ENCODE peak calls at places on chromosomes 5 and 9, in seven cellular contexts. J, R, P, V, N, Q and G are unnamed samples.

GRCh38 chr5:148125641-148126040 is 42.7 kb upstream of the SPINK14 start:
- DNase-seq in N (no peak), R (no peak), J (no peak), P (no peak), Q (no peak), V (no peak), G (no peak)

GRCh38 chr9:79807966-79808365 is 236.2 kb downstream of the TLE4 start:
- DNase-seq in J (no peak), P (no peak), V (no peak), R (no peak), Q (no peak), N (no peak), G (no peak)

GRCh38 chr5:163357636-163358035 is 79.8 kb upstream of the CCNG1 start:
- DNase-seq in R (no peak), N (no peak), P (no peak), J (no peak), V (no peak), Q (no peak), G (no peak)

GRCh38 chr5:143428155-143428554 is 24.7 kb upstream of the NR3C1 start:
- DNase-seq in Q (no peak), V (no peak), P (no peak), J (no peak), R (no peak), N (no peak), G (no peak)

GRCh38 chr5:40332945-40333344 is 346.8 kb upstream of the PTGER4 start:
- DNase-seq in Q (no peak), J (no peak), V (no peak), P (no peak), R (no peak), N (no peak), G (no peak)

GRCh38 chr9:70603020-70603411 is 188.6 kb upstream of the KLF9 start:
- DNase-seq in Q (no peak), R (no peak), N (no peak), J (no peak), P (no peak), V (no peak), G (no peak)

GRCh38 chr9:21028476-21028875 is 3.0 kb downstream of the HACD4 start:
- DNase-seq in Q (no peak), R (no peak), V (no peak), N (no peak), P (no peak), J (no peak), G (no peak)

GRCh38 chr9:131649646-131650045 is 90.2 kb downstream of the RAPGEF1 start:
- DNase-seq in N (no peak), J (no peak), V (no peak), R (no peak), P (no peak), Q (no peak), G (no peak)

GRCh38 chr5:68377733-68378132 is 162.2 kb downstream of the PIK3R1 start:
- DNase-seq in J (no peak), P (no peak), N (no peak), Q (no peak), R (no peak), V (no peak), G (no peak)

GRCh38 chr5:139415221-139415861 is 11.5 kb upstream of the SPATA24 start:
- DNase-seq in V (no peak), J (peak; percentile 49), N (no peak), Q (no peak), P (no peak), R (peak; percentile 80), G (no peak)

GRCh38 chr9:109192732-109193361 is 25.8 kb upstream of the FRRS1L start:
- DNase-seq in R (no peak), P (peak; percentile 83), Q (no peak), V (no peak), J (no peak), N (no peak), G (no peak)

GRCh38 chr5:172059661-172060100 is 53.2 kb upstream of the FBXW11 start:
- DNase-seq in J (no peak), Q (no peak), P (no peak), R (no peak), N (no peak), V (no peak), G (no peak)

GRCh38 chr9:127974769-127975261 is 6.0 kb downstream of the EEIG1 start:
- DNase-seq in J (no peak), V (no peak), Q (no peak), N (no peak), P (peak; percentile 40), R (peak; percentile 46), G (no peak)

GRCh38 chr9:121783523-121784507 is 132.4 kb downstream of the DAB2IP start:
- DNase-seq in V (no peak), Q (no peak), N (no peak), P (no peak), R (peak; percentile 23), J (no peak), G (no peak)

GRCh38 chr5:42423285-42424152 is at the start of gene GHR:
- DNase-seq in N (no peak), P (peak; percentile 85), Q (peak; percentile 84), J (peak; percentile 87), V (peak; percentile 25), R (peak; percentile 87), G (peak; percentile 72)

GRCh38 chr5:44949687-44950086 is 140.9 kb downstream of the MRPS30 start:
- DNase-seq in N (no peak), V (no peak), P (no peak), Q (no peak), J (no peak), R (no peak), G (no peak)

GRCh38 chr5:44951371-44951770 is 142.6 kb downstream of the MRPS30 start:
- DNase-seq in P (no peak), R (no peak), Q (no peak), V (no peak), J (no peak), N (no peak), G (no peak)

GRCh38 chr5:44943637-44944036 is 134.9 kb downstream of the MRPS30 start:
- DNase-seq in N (no peak), J (no peak), R (no peak), Q (no peak), V (no peak), P (no peak), G (no peak)

GRCh38 chr5:44942524-44943001 is 133.8 kb downstream of the MRPS30 start:
- DNase-seq in R (no peak), J (no peak), P (no peak), N (no peak), Q (no peak), V (no peak), G (no peak)

DNA sequence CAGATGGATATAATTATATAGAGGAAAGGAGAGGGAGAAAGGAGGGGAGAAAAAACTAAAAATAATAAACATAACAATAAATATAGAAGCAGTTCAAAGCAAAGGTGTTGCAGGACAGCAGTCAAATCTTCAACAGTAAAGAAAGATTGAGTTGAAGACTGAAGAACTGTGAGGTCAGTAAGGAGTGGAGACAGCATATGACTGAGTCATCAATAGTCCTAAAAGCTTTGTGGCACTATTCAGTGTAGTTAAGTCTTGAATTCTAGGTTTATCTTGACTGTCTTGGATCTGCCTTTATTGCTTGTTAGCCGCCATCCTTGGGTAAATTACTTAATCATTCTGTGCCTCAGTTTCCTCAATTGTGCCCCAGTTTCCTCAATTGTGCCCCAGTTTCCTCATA is 137.0 kb downstream of the MRPS30 start:
- DNase-seq in N (no peak), V (no peak), J (no peak), Q (no peak), R (no peak), P (no peak), G (no peak)
- H3K9me3 ChIP-seq in N (no peaks in the 10 kb centered on the region), V (no peaks in the 10 kb centered on the region), J (no peaks in the 10 kb centered on the region), Q (no peaks in the 10 kb centered on the region), R (no peaks in the 10 kb centered on the region), P (no peaks in the 10 kb centered on the region), G (no peaks in the 10 kb centered on the region)

GRCh38 chr5:15097552-15097951 is 226.0 kb upstream of the ANKH start:
- DNase-seq in V (no peak), P (no peak), J (no peak), N (no peak), R (no peak), Q (no peak), G (no peak)

GRCh38 chr5:15106530-15107283 is 235.1 kb upstream of the ANKH start:
- DNase-seq in Q (no peak), N (no peak), P (no peak), R (no peak), V (no peak), J (no peak), G (no peak)

GRCh38 chr5:15105799-15106393 is 234.3 kb upstream of the ANKH start:
- DNase-seq in P (peak; percentile 44), R (no peak), J (no peak), N (no peak), Q (no peak), V (peak; percentile 0), G (no peak)

GRCh38 chr5:15103864-15104263 is 232.3 kb upstream of the ANKH start:
- DNase-seq in R (no peak), N (no peak), Q (no peak), V (no peak), J (no peak), P (no peak), G (no peak)

DNA sequence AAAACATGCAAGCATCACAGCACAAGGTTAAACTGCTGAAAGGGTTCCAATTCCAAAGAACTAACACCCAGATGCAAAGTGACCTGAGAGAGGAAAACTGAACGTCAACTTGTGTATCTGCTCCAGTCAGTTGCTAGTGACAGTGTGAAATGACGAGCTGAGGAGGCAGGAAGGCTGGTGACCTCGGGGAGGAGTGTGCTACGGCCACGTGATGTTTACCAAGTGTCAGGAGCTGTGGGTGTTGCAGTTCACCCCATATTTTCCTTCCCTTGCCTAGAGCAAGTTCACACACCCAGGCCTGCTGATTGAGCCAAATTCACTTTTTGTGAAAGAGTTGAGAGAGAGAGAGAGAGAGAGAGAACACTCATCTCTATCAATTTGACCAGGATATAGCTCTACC is 231.6 kb upstream of the ANKH start:
- DNase-seq in R (no peak), Q (no peak), J (no peak), P (no peak), V (no peak), N (no peak), G (no peak)
- H3K27ac ChIP-seq in R (no peak overlapping the region), Q (no peak overlapping the region), J (no peak overlapping the region), P (no peak overlapping the region), V (no peak overlapping the region), N (no peak overlapping the region), G (no peak overlapping the region)

GRCh38 chr9:89353989-89354388 is 35.7 kb downstream of the SECISBP2 start:
- DNase-seq in Q (no peak), J (no peak), N (no peak), R (no peak), P (no peak), V (no peak), G (no peak)

GRCh38 chr9:89354471-89354870 is 36.2 kb downstream of the SECISBP2 start:
- DNase-seq in R (no peak), J (no peak), P (no peak), Q (no peak), N (no peak), V (no peak), G (no peak)

GRCh38 chr9:89351584-89351983 is 33.3 kb downstream of the SECISBP2 start:
- DNase-seq in N (no peak), Q (no peak), J (peak; percentile 68), V (no peak), R (no peak), P (no peak), G (no peak)

GRCh38 chr9:89352451-89352850 is 34.2 kb downstream of the SECISBP2 start:
- DNase-seq in J (no peak), P (no peak), N (no peak), Q (no peak), R (no peak), V (no peak), G (no peak)

GRCh38 chr9:89352874-89353649 is 34.8 kb downstream of the SECISBP2 start:
- DNase-seq in N (no peak), R (no peak), V (no peak), Q (no peak), J (no peak), P (no peak), G (no peak)
- H3K9me3 ChIP-seq in N (no peaks in the 10 kb centered on the region), R (no peaks in the 10 kb centered on the region), V (no peaks in the 10 kb centered on the region), Q (no peaks in the 10 kb centered on the region), J (no peaks in the 10 kb centered on the region), P (no peaks in the 10 kb centered on the region), G (no peaks in the 10 kb centered on the region)

GRCh38 chr9:19160085-19160484 is 32.8 kb upstream of the PLIN2 start:
- DNase-seq in V (no peak), N (no peak), J (no peak), R (no peak), P (no peak), Q (no peak), G (no peak)
- H3K27ac ChIP-seq in V (no peak overlapping the region), N (no peak overlapping the region), J (peak overlapping the region; percentile 52), R (no peak overlapping the region), P (no peak overlapping the region), Q (no peak overlapping the region), G (no peak overlapping the region)